ENCODE peak calls at places on chromosomes 7 and 10, in six cellular contexts. N is thoracic aorta; P is foreskin keratinocyte; R is SW 1271; E is stimulated activated CD8-positive, alpha-beta memory T cell treated with anti-CD3 and anti-CD28 coated beads, Interleukin-4, amount 100 ng/mL, for 4 hours; K is GM13977. V is an unnamed sample.

GRCh38 chr7:154640266-154640865 is 362.6 kb downstream of the PAXIP1 start:
- DNase-seq in N (no peak), P (no peak), R (no peak), E (no peak), K (no peak), V (no peak)

GRCh38 chr7:101114492-101114891 is 12.4 kb upstream of the SERPINE1 start:
- DNase-seq in N (no peak), P (peak), R (no peak), E (no peak), K (no peak), V (no peak)

GRCh38 chr7:135964791-135965190 is 12.4 kb downstream of the MTPN start:
- DNase-seq in N (no peak), P (no peak), R (no peak), E (no peak), K (no peak), V (no peak)

GRCh38 chr10:91424016-91424415 is 13.9 kb downstream of the HECTD2 start:
- DNase-seq in N (no peak), P (peak), R (no peak), E (no peak), K (no peak), V (no peak)

GRCh38 chr7:149664666-149665065 is 108.7 kb downstream of the ZNF467 start:
- DNase-seq in N (no peak), P (peak), R (no peak), E (no peak), K (no peak), V (no peak)

GRCh38 chr7:28697898-28698563 is 260.1 kb downstream of the TRIL start:
- DNase-seq in N (no peak), P (no peak), R (no peak), E (no peak), K (no peak), V (no peak)

GRCh38 chr10:48523820-48524758 is 80.8 kb downstream of the ARHGAP22 start:
- DNase-seq in N (no peak), P (no peak), R (no peak), E (no peak), K (peak), V (peak)

GRCh38 chr7:25759748-25760147 is 392.2 kb upstream of the NFE2L3 start:
- DNase-seq in N (no peak), P (no peak), R (no peak), E (no peak), K (no peak), V (no peak)

GRCh38 chr7:79452495-79453265 is 787 bp downstream of the MAGI2 start:
- DNase-seq in N (no peak), P (no peak), R (no peak), E (no peak), K (peak), V (peak)

GRCh38 chr10:59279476-59279875 is 82.9 kb downstream of the FAM13C start:
- DNase-seq in N (no peak), P (no peak), R (no peak), E (no peak), K (no peak), V (no peak)

GRCh38 chr7:101237206-101238067 is at the start of gene CLDN15:
- DNase-seq in N (no peak), P (no peak), R (no peak), E (no peak), K (no peak), V (no peak)

GRCh38 chr7:133535308-133535707 is 282.4 kb downstream of the EXOC4 start:
- DNase-seq in N (no peak), P (no peak), R (no peak), E (no peak), K (no peak), V (no peak)

GRCh38 chr10:118504044-118504944 is 91.2 kb downstream of the PRLHR start:
- DNase-seq in N (no peak), P (peak), R (peak), E (no peak), K (no peak), V (no peak)

GRCh38 chr10:77361426-77361825 is 276.2 kb downstream of the KCNMA1 start:
- DNase-seq in N (no peak), P (no peak), R (no peak), E (no peak), K (no peak), V (no peak)

GRCh38 chr7:94313926-94314325 is 80.8 kb upstream of the COL1A2 start:
- DNase-seq in N (no peak), P (no peak), R (no peak), E (no peak), K (no peak), V (no peak)

GRCh38 chr10:132724436-132724835 is 61.5 kb downstream of the NKX6-2 start:
- DNase-seq in N (no peak), P (no peak), R (no peak), E (no peak), K (no peak), V (no peak)

V was measured in type B pancreatic cell.